ENCODE peak calls at places on chromosomes 2 and 18, in six cellular contexts. R, C, S, O, D and V are unnamed samples.

GRCh38 chr2:64537991-64538390 is 13.9 kb downstream of the AFTPH start:
- DNase-seq in R (no peak), C (no peak), S (peak), O (no peak), D (peak), V (peak)

GRCh38 chr2:71827146-71827874 is 320.4 kb downstream of the CYP26B1 start:
- DNase-seq in R (no peak), C (peak), S (no peak), O (no peak), D (no peak), V (no peak)

GRCh38 chr2:58428286-58428552 is 187.1 kb upstream of the FANCL start:
- DNase-seq in R (peak), C (peak), S (no peak), O (peak), D (peak), V (no peak)

GRCh38 chr2:98815795-98816194 is 84.9 kb upstream of the MGAT4A start:
- DNase-seq in R (no peak), C (no peak), S (no peak), O (no peak), D (no peak), V (no peak)

GRCh38 chr2:9990735-9991134 is 39.2 kb downstream of the GRHL1 start:
- DNase-seq in R (no peak), C (no peak), S (no peak), O (no peak), D (no peak), V (peak)

GRCh38 chr2:170189757-170190156 is 11.8 kb downstream of the MYO3B start:
- DNase-seq in R (no peak), C (no peak), S (no peak), O (no peak), D (no peak), V (no peak)

GRCh38 chr2:24489942-24490673 is 946 bp upstream of the NCOA1 start:
- DNase-seq in R (peak), C (peak), S (peak), O (peak), D (peak), V (peak)

GRCh38 chr18:77486985-77487384 is 237.3 kb downstream of the GALR1 start:
- DNase-seq in R (no peak), C (no peak), S (no peak), O (no peak), D (no peak), V (no peak)

GRCh38 chr2:29014811-29015414 is 33.8 kb downstream of the TOGARAM2 start:
- DNase-seq in R (no peak), C (no peak), S (peak), O (no peak), D (no peak), V (no peak)

GRCh38 chr2:49004046-49004626 is 150.2 kb downstream of the FSHR start:
- DNase-seq in R (no peak), C (no peak), S (no peak), O (no peak), D (no peak), V (peak)

GRCh38 chr18:62812242-62812641 is 96.9 kb downstream of the PHLPP1 start:
- DNase-seq in R (no peak), C (no peak), S (peak), O (no peak), D (peak), V (no peak)

GRCh38 chr2:80454628-80455027 is 150.1 kb upstream of the LRRTM1 start:
- DNase-seq in R (no peak), C (no peak), S (no peak), O (no peak), D (no peak), V (peak)

GRCh38 chr2:184449760-184450159 is 148.6 kb upstream of the ZNF804A start:
- DNase-seq in R (no peak), C (no peak), S (no peak), O (no peak), D (no peak), V (no peak)

GRCh38 chr2:100107440-100107839 is 35.0 kb downstream of the AFF3 start:
- DNase-seq in R (no peak), C (no peak), S (no peak), O (no peak), D (peak), V (no peak)

GRCh38 chr2:126995652-126996377 is 97.1 kb downstream of the TEX51 start:
- DNase-seq in R (no peak), C (no peak), S (no peak), O (no peak), D (no peak), V (peak)

GRCh38 chr18:59900222-59901128 is 679 bp downstream of the PMAIP1 start:
- DNase-seq in R (peak), C (peak), S (peak), O (peak), D (peak), V (peak)

GRCh38 chr2:26759845-26760244 is 4.2 kb upstream of the SLC35F6 start:
- DNase-seq in R (no peak), C (no peak), S (no peak), O (no peak), D (no peak), V (no peak)
- H3K23ac ChIP-seq in R (no peak), C (no peak), S (no peak), O (no peak), D (no peak), V (no peak)

DNA sequence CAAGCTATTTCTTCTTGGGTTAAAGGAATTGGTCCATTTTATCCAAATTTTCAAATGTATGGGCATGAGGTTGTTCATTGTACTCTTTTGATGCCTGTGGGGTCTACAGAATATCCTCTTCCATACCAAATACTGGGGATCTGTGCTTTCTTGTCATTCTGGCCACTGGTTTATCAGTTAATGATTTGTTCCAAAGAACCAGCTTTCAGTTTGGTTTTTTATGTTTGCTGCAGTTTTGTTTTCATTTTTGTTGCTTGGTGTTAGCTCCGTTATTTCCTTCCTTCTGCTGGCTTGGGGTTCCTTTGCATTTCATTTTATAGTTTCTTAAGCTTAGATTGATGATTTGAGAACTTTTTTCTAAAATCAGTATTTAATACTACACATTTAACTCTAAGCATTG is 45.5 kb downstream of the SLC66A2 start:
- DNase-seq in R (no peak), C (no peak), S (no peak), O (no peak), D (no peak), V (no peak)
- H2BK15ac ChIP-seq in R (no peak), C (no peak), S (no peak), O (no peak), D (no peak), V (no peak)

GRCh38 chr18:58277457-58277739 is 233.4 kb downstream of the NEDD4L start:
- DNase-seq in R (no peak), C (no peak), S (no peak), O (no peak), D (no peak), V (no peak)
- H2AK5ac ChIP-seq in R (no peak), C (no peak), S (no peak), O (no peak), D (no peak), V (no peak)

GRCh38 chr18:79345981-79346380 is 49.7 kb upstream of the NFATC1 start:
- DNase-seq in R (no peak), C (no peak), S (no peak), O (no peak), D (no peak), V (no peak)
- H3K23ac ChIP-seq in R (peak), C (no peak), S (no peak), O (no peak), D (no peak), V (no peak)

GRCh38 chr2:19337202-19337601 is 21.2 kb downstream of the OSR1 start:
- DNase-seq in R (no peak), C (no peak), S (no peak), O (no peak), D (no peak), V (peak)
- H2BK15ac ChIP-seq in R (no peak), C (no peak), S (no peak), O (no peak), D (no peak), V (no peak)